ENCODE peak calls at places on chromosomes 7 and 10, in ten cellular contexts. One of them, this sample, is unnamed.

GRCh38 chr7:70797109-70797514 is 334.8 kb upstream of the GALNT17 start:
- DNase-seq in amygdala: no peak
- DNase-seq in heart left ventricle: no peak
- DNase-seq in SW480: no peak
- DNase-seq in GM20000: no peak
- DNase-seq in hypothalamus: no peak
- DNase-seq in body of pancreas: no peak
- DNase-seq in RWPE1: no peak
- DNase-seq in NCI-H1436: no peak
- DNase-seq in NCI-H2081: no peak
- DNase-seq in this sample: no peak

GRCh38 chr10:118276203-118276602 is 65.9 kb downstream of the FAM204A start:
- DNase-seq in amygdala: no peak
- DNase-seq in heart left ventricle: no peak
- DNase-seq in SW480: no peak
- DNase-seq in GM20000: no peak
- DNase-seq in hypothalamus: no peak
- DNase-seq in body of pancreas: no peak
- DNase-seq in RWPE1: no peak
- DNase-seq in NCI-H1436: no peak
- DNase-seq in NCI-H2081: no peak
- DNase-seq in this sample: no peak

GRCh38 chr10:113228570-113228969 is 278.5 kb downstream of the TCF7L2 start:
- DNase-seq in amygdala: no peak
- DNase-seq in heart left ventricle: no peak
- DNase-seq in SW480: no peak
- DNase-seq in GM20000: no peak
- DNase-seq in hypothalamus: no peak
- DNase-seq in body of pancreas: no peak
- DNase-seq in RWPE1: no peak
- DNase-seq in NCI-H1436: no peak
- DNase-seq in NCI-H2081: no peak
- DNase-seq in this sample: no peak

GRCh38 chr7:142440219-142441073 is 182.6 kb upstream of the PRSS58 start:
- DNase-seq in amygdala: no peak
- DNase-seq in heart left ventricle: no peak
- DNase-seq in SW480: peak
- DNase-seq in GM20000: no peak
- DNase-seq in hypothalamus: no peak
- DNase-seq in body of pancreas: no peak
- DNase-seq in RWPE1: peak
- DNase-seq in NCI-H1436: no peak
- DNase-seq in NCI-H2081: no peak
- DNase-seq in this sample: no peak

GRCh38 chr10:97327348-97328294 is 6.9 kb downstream of the FRAT2 start:
- DNase-seq in amygdala: no peak
- DNase-seq in heart left ventricle: no peak
- DNase-seq in SW480: no peak
- DNase-seq in GM20000: no peak
- DNase-seq in hypothalamus: no peak
- DNase-seq in body of pancreas: peak
- DNase-seq in RWPE1: no peak
- DNase-seq in NCI-H1436: peak
- DNase-seq in NCI-H2081: no peak
- DNase-seq in this sample: no peak

GRCh38 chr10:7410306-7410799 is 481 bp downstream of the SFMBT2 start:
- DNase-seq in amygdala: no peak
- DNase-seq in heart left ventricle: peak
- DNase-seq in SW480: no peak
- DNase-seq in GM20000: peak
- DNase-seq in hypothalamus: peak
- DNase-seq in body of pancreas: no peak
- DNase-seq in RWPE1: peak
- DNase-seq in NCI-H1436: no peak
- DNase-seq in NCI-H2081: no peak
- DNase-seq in this sample: peak

GRCh38 chr10:108303149-108303548 is 1138.6 kb upstream of the SORCS1 start:
- DNase-seq in amygdala: no peak
- DNase-seq in heart left ventricle: no peak
- DNase-seq in SW480: no peak
- DNase-seq in GM20000: no peak
- DNase-seq in hypothalamus: no peak
- DNase-seq in body of pancreas: no peak
- DNase-seq in RWPE1: no peak
- DNase-seq in NCI-H1436: no peak
- DNase-seq in NCI-H2081: no peak
- DNase-seq in this sample: no peak

GRCh38 chr10:71621783-71622526 is 97.6 kb downstream of the C10orf105 start:
- DNase-seq in amygdala: peak
- DNase-seq in heart left ventricle: peak
- DNase-seq in SW480: peak
- DNase-seq in GM20000: no peak
- DNase-seq in hypothalamus: peak
- DNase-seq in body of pancreas: peak
- DNase-seq in RWPE1: peak
- DNase-seq in NCI-H1436: no peak
- DNase-seq in NCI-H2081: no peak
- DNase-seq in this sample: peak

GRCh38 chr10:125662616-125663015 is 20.3 kb downstream of the TEX36 start:
- DNase-seq in amygdala: no peak
- DNase-seq in heart left ventricle: no peak
- DNase-seq in SW480: peak
- DNase-seq in GM20000: no peak
- DNase-seq in hypothalamus: no peak
- DNase-seq in body of pancreas: no peak
- DNase-seq in RWPE1: peak
- DNase-seq in NCI-H1436: no peak
- DNase-seq in NCI-H2081: no peak
- DNase-seq in this sample: no peak

GRCh38 chr10:98257198-98257597 is 10.8 kb downstream of the LOXL4 start:
- DNase-seq in amygdala: no peak
- DNase-seq in heart left ventricle: no peak
- DNase-seq in SW480: no peak
- DNase-seq in GM20000: no peak
- DNase-seq in hypothalamus: no peak
- DNase-seq in body of pancreas: no peak
- DNase-seq in RWPE1: no peak
- DNase-seq in NCI-H1436: no peak
- DNase-seq in NCI-H2081: no peak
- DNase-seq in this sample: no peak

GRCh38 chr7:102413611-102414010 is 17.4 kb downstream of the PRKRIP1 start:
- DNase-seq in amygdala: no peak
- DNase-seq in heart left ventricle: no peak
- DNase-seq in SW480: no peak
- DNase-seq in GM20000: no peak
- DNase-seq in hypothalamus: no peak
- DNase-seq in body of pancreas: no peak
- DNase-seq in RWPE1: no peak
- DNase-seq in NCI-H1436: no peak
- DNase-seq in NCI-H2081: no peak
- DNase-seq in this sample: peak

GRCh38 chr7:1501487-1502270 is 2.5 kb downstream of the INTS1 start:
- DNase-seq in amygdala: no peak
- DNase-seq in heart left ventricle: no peak
- DNase-seq in SW480: no peak
- DNase-seq in GM20000: no peak
- DNase-seq in hypothalamus: no peak
- DNase-seq in body of pancreas: no peak
- DNase-seq in RWPE1: no peak
- DNase-seq in NCI-H1436: no peak
- DNase-seq in NCI-H2081: no peak
- DNase-seq in this sample: no peak

GRCh38 chr7:38102486-38102885 is 75.6 kb upstream of the STARD3NL start:
- DNase-seq in amygdala: no peak
- DNase-seq in heart left ventricle: no peak
- DNase-seq in SW480: no peak
- DNase-seq in GM20000: no peak
- DNase-seq in hypothalamus: no peak
- DNase-seq in body of pancreas: no peak
- DNase-seq in RWPE1: no peak
- DNase-seq in NCI-H1436: no peak
- DNase-seq in NCI-H2081: no peak
- DNase-seq in this sample: no peak

GRCh38 chr7:46485481-46486065 is 564.5 kb upstream of the IGFBP3 start:
- DNase-seq in amygdala: no peak
- DNase-seq in heart left ventricle: no peak
- DNase-seq in SW480: peak
- DNase-seq in GM20000: no peak
- DNase-seq in hypothalamus: no peak
- DNase-seq in body of pancreas: no peak
- DNase-seq in RWPE1: peak
- DNase-seq in NCI-H1436: no peak
- DNase-seq in NCI-H2081: no peak
- DNase-seq in this sample: no peak

GRCh38 chr7:106863216-106863997 is 1.7 kb upstream of the PIK3CG start:
- DNase-seq in amygdala: no peak
- DNase-seq in heart left ventricle: no peak
- DNase-seq in SW480: no peak
- DNase-seq in GM20000: no peak
- DNase-seq in hypothalamus: no peak
- DNase-seq in body of pancreas: no peak
- DNase-seq in RWPE1: no peak
- DNase-seq in NCI-H1436: no peak
- DNase-seq in NCI-H2081: no peak
- DNase-seq in this sample: no peak

GRCh38 chr10:126439947-126440346 is 51.7 kb upstream of the ADAM12 start:
- DNase-seq in amygdala: no peak
- DNase-seq in heart left ventricle: no peak
- DNase-seq in SW480: peak
- DNase-seq in GM20000: no peak
- DNase-seq in hypothalamus: no peak
- DNase-seq in body of pancreas: no peak
- DNase-seq in RWPE1: no peak
- DNase-seq in NCI-H1436: no peak
- DNase-seq in NCI-H2081: no peak
- DNase-seq in this sample: no peak

GRCh38 chr10:127024655-127025054 is 119.4 kb downstream of the DOCK1 start:
- DNase-seq in amygdala: no peak
- DNase-seq in heart left ventricle: no peak
- DNase-seq in SW480: no peak
- DNase-seq in GM20000: no peak
- DNase-seq in hypothalamus: no peak
- DNase-seq in body of pancreas: no peak
- DNase-seq in RWPE1: no peak
- DNase-seq in NCI-H1436: no peak
- DNase-seq in NCI-H2081: no peak
- DNase-seq in this sample: no peak

GRCh38 chr7:32536585-32536984 is 41.3 kb downstream of the AVL9 start:
- DNase-seq in amygdala: no peak
- DNase-seq in heart left ventricle: no peak
- DNase-seq in SW480: no peak
- DNase-seq in GM20000: no peak
- DNase-seq in hypothalamus: no peak
- DNase-seq in body of pancreas: no peak
- DNase-seq in RWPE1: peak
- DNase-seq in NCI-H1436: no peak
- DNase-seq in NCI-H2081: no peak
- DNase-seq in this sample: no peak

GRCh38 chr7:7577888-7578287 is 11.2 kb downstream of the MIOS start:
- DNase-seq in amygdala: no peak
- DNase-seq in heart left ventricle: no peak
- DNase-seq in SW480: no peak
- DNase-seq in GM20000: no peak
- DNase-seq in hypothalamus: no peak
- DNase-seq in body of pancreas: no peak
- DNase-seq in RWPE1: no peak
- DNase-seq in NCI-H1436: no peak
- DNase-seq in NCI-H2081: no peak
- DNase-seq in this sample: no peak

GRCh38 chr7:83060218-83060617 is 102.5 kb downstream of the PCLO start:
- DNase-seq in amygdala: no peak
- DNase-seq in heart left ventricle: peak
- DNase-seq in SW480: peak
- DNase-seq in GM20000: no peak
- DNase-seq in hypothalamus: no peak
- DNase-seq in body of pancreas: peak
- DNase-seq in RWPE1: no peak
- DNase-seq in NCI-H1436: no peak
- DNase-seq in NCI-H2081: peak
- DNase-seq in this sample: no peak

GRCh38 chr10:101602767-101603398 is 14.8 kb downstream of the DPCD start:
- DNase-seq in amygdala: peak
- DNase-seq in heart left ventricle: peak
- DNase-seq in SW480: peak
- DNase-seq in GM20000: peak
- DNase-seq in hypothalamus: peak
- DNase-seq in body of pancreas: peak
- DNase-seq in RWPE1: peak
- DNase-seq in NCI-H1436: peak
- DNase-seq in NCI-H2081: peak
- DNase-seq in this sample: peak

GRCh38 chr10:91909178-91909677 is at the start of gene FGFBP3:
- DNase-seq in amygdala: no peak
- DNase-seq in heart left ventricle: peak
- DNase-seq in SW480: peak
- DNase-seq in GM20000: peak
- DNase-seq in hypothalamus: peak
- DNase-seq in body of pancreas: peak
- DNase-seq in RWPE1: peak
- DNase-seq in NCI-H1436: peak
- DNase-seq in NCI-H2081: peak
- DNase-seq in this sample: no peak

GRCh38 chr7:112587504-112587903 is 106.7 kb downstream of the LSMEM1 start:
- DNase-seq in amygdala: no peak
- DNase-seq in heart left ventricle: no peak
- DNase-seq in SW480: no peak
- DNase-seq in GM20000: no peak
- DNase-seq in hypothalamus: no peak
- DNase-seq in body of pancreas: no peak
- DNase-seq in RWPE1: no peak
- DNase-seq in NCI-H1436: no peak
- DNase-seq in NCI-H2081: no peak
- DNase-seq in this sample: no peak

GRCh38 chr10:89648074-89648473 is 3.0 kb upstream of the PANK1 start:
- DNase-seq in amygdala: no peak
- DNase-seq in heart left ventricle: peak
- DNase-seq in SW480: no peak
- DNase-seq in GM20000: no peak
- DNase-seq in hypothalamus: no peak
- DNase-seq in body of pancreas: no peak
- DNase-seq in RWPE1: no peak
- DNase-seq in NCI-H1436: no peak
- DNase-seq in NCI-H2081: no peak
- DNase-seq in this sample: no peak

GRCh38 chr10:60367431-60367830 is 22.2 kb downstream of the ANK3 start:
- DNase-seq in amygdala: no peak
- DNase-seq in heart left ventricle: no peak
- DNase-seq in SW480: no peak
- DNase-seq in GM20000: no peak
- DNase-seq in hypothalamus: no peak
- DNase-seq in body of pancreas: no peak
- DNase-seq in RWPE1: no peak
- DNase-seq in NCI-H1436: no peak
- DNase-seq in NCI-H2081: no peak
- DNase-seq in this sample: no peak

GRCh38 chr7:114472896-114473512 is 58.4 kb downstream of the FOXP2 start:
- DNase-seq in amygdala: no peak
- DNase-seq in heart left ventricle: no peak
- DNase-seq in SW480: no peak
- DNase-seq in GM20000: no peak
- DNase-seq in hypothalamus: no peak
- DNase-seq in body of pancreas: no peak
- DNase-seq in RWPE1: no peak
- DNase-seq in NCI-H1436: no peak
- DNase-seq in NCI-H2081: no peak
- DNase-seq in this sample: no peak

GRCh38 chr10:87635498-87636312 is 24.0 kb upstream of the PAPSS2 start:
- DNase-seq in amygdala: no peak
- DNase-seq in heart left ventricle: no peak
- DNase-seq in SW480: peak
- DNase-seq in GM20000: peak
- DNase-seq in hypothalamus: no peak
- DNase-seq in body of pancreas: no peak
- DNase-seq in RWPE1: peak
- DNase-seq in NCI-H1436: no peak
- DNase-seq in NCI-H2081: no peak
- DNase-seq in this sample: no peak

GRCh38 chr10:42242135-42242805 is 396.1 kb downstream of the ZNF33B start:
- DNase-seq in amygdala: no peak
- DNase-seq in heart left ventricle: no peak
- DNase-seq in SW480: no peak
- DNase-seq in GM20000: peak
- DNase-seq in hypothalamus: no peak
- DNase-seq in body of pancreas: no peak
- DNase-seq in RWPE1: no peak
- DNase-seq in NCI-H1436: no peak
- DNase-seq in NCI-H2081: no peak
- DNase-seq in this sample: no peak